ENCODE peak calls at places on chromosomes 5 and 9, in six cellular contexts. K, Q, U, H, A and P are unnamed samples.
A peak's percentile ranks its signal among the peaks of the same experiment; 100 is the strongest.

GRCh38 chr5:170169996-170170395 is 62.8 kb upstream of the C5orf58 start:
- DNase-seq in Q (no peak), A (no peak), K (no peak), U (no peak), H (no peak), P (no peak)

GRCh38 chr5:35476789-35477188 is 140.9 kb upstream of the SPEF2 start:
- DNase-seq in K (no peak), A (no peak), U (no peak), Q (no peak), H (no peak), P (no peak)

GRCh38 chr9:95508968-95509850 is 7.6 kb downstream of the PTCH1 start:
- DNase-seq in Q (peak; percentile 90), K (peak; percentile 81), H (peak; percentile 85), A (peak; percentile 95), U (peak; percentile 78), P (peak; percentile 78)

GRCh38 chr5:80239680-80240367 is 16.0 kb downstream of the SERINC5 start:
- DNase-seq in A (peak; percentile 41), U (no peak), Q (no peak), K (no peak), H (no peak), P (no peak)

GRCh38 chr5:61918606-61919005 is 387.4 kb upstream of the KIF2A start:
- DNase-seq in K (no peak), A (no peak), U (no peak), Q (no peak), H (no peak), P (peak; percentile 74)

GRCh38 chr5:160496784-160497183 is 75.1 kb downstream of the PTTG1 start:
- DNase-seq in H (no peak), K (no peak), A (no peak), U (no peak), Q (no peak), P (no peak)

GRCh38 chr9:36818965-36819870 is 214.8 kb downstream of the PAX5 start:
- DNase-seq in A (no peak), U (no peak), K (no peak), Q (peak; percentile 44), H (no peak), P (no peak)

GRCh38 chr5:126450388-126450787 is 27.2 kb downstream of the GRAMD2B start:
- DNase-seq in A (no peak), U (no peak), H (no peak), Q (no peak), K (no peak), P (peak; percentile 36)

GRCh38 chr9:16207161-16207560 is 654.3 kb downstream of the CCDC171 start:
- DNase-seq in K (no peak), A (peak; percentile 71), U (peak; percentile 24), H (no peak), Q (no peak), P (no peak)

GRCh38 chr9:134318481-134318891 is 7.8 kb upstream of the RXRA start:
- DNase-seq in A (no peak), Q (no peak), K (no peak), H (no peak), U (no peak), P (no peak)

GRCh38 chr5:6466975-6467567 is 18.4 kb downstream of the UBE2QL1 start:
- DNase-seq in K (no peak), U (no peak), A (no peak), H (no peak), Q (no peak), P (no peak)

GRCh38 chr5:14775857-14776256 is 95.7 kb downstream of the ANKH start:
- DNase-seq in Q (peak; percentile 53), K (peak; percentile 57), A (peak; percentile 25), U (peak; percentile 17), H (peak; percentile 63), P (peak; percentile 43)

GRCh38 chr9:88732128-88732527 is 197.2 kb downstream of the NXNL2 start:
- DNase-seq in U (no peak), A (peak; percentile 96), K (no peak), H (no peak), Q (no peak), P (no peak)

GRCh38 chr5:132462856-132463745 is 27.5 kb downstream of the IRF1 start:
- DNase-seq in Q (peak; percentile 68), A (no peak), H (peak; percentile 14), U (no peak), K (no peak), P (peak; percentile 88)

GRCh38 chr9:129567842-129568559 is 52.9 kb downstream of the C9orf50 start:
- DNase-seq in U (no peak), A (peak; percentile 62), K (peak; percentile 40), Q (no peak), H (no peak), P (no peak)

GRCh38 chr9:116391306-116391900 is 237.8 kb downstream of the PAPPA start:
- DNase-seq in H (no peak), U (no peak), K (no peak), Q (no peak), A (peak; percentile 24), P (no peak)

GRCh38 chr9:131593936-131594665 is 48.8 kb downstream of the PRRT1B start:
- DNase-seq in H (no peak), U (no peak), A (no peak), K (no peak), Q (no peak), P (no peak)

GRCh38 chr9:38700695-38701094 is 19.2 kb downstream of the FAM240B start:
- DNase-seq in H (no peak), K (no peak), A (peak; percentile 22), Q (no peak), U (no peak), P (no peak)

GRCh38 chr5:151081426-151082273 is 816 bp upstream of the TNIP1 start:
- DNase-seq in A (peak; percentile 75), Q (no peak), H (no peak), K (no peak), U (no peak), P (no peak)

GRCh38 chr5:78649816-78650561 is 1.4 kb upstream of the LHFPL2 start:
- DNase-seq in A (peak; percentile 81), H (no peak), K (no peak), Q (no peak), U (no peak), P (no peak)

GRCh38 chr5:132776077-132776931 is 735 bp downstream of the SEPTIN8 start:
- DNase-seq in U (no peak), Q (peak; percentile 51), H (peak; percentile 49), A (peak; percentile 31), K (no peak), P (peak; percentile 50)

GRCh38 chr5:84384604-84385575 is at the start of gene EDIL3:
- DNase-seq in U (no peak), K (no peak), A (peak; percentile 54), H (peak; percentile 53), Q (peak; percentile 45), P (no peak)

GRCh38 chr5:102664946-102665345 is 90.2 kb upstream of the PAM start:
- DNase-seq in H (no peak), U (no peak), K (no peak), Q (no peak), A (no peak), P (no peak)

GRCh38 chr9:33517373-33517772 is 6.7 kb upstream of the ANKRD18B start:
- DNase-seq in U (no peak), Q (peak; percentile 50), A (peak; percentile 66), H (no peak), K (no peak), P (peak; percentile 34)

GRCh38 chr9:21684831-21685362 is 117.5 kb upstream of the MTAP start:
- DNase-seq in U (no peak), Q (no peak), K (peak; percentile 70), A (peak; percentile 36), H (no peak), P (peak; percentile 74)

GRCh38 chr5:104412649-104413240 is 850.2 kb upstream of the NUDT12 start:
- DNase-seq in Q (no peak), H (no peak), K (no peak), A (peak; percentile 48), U (no peak), P (no peak)

GRCh38 chr9:70563437-70564204 is 149.2 kb upstream of the KLF9 start:
- DNase-seq in A (peak; percentile 91), K (no peak), Q (peak; percentile 73), U (no peak), H (peak; percentile 15), P (peak; percentile 57)

GRCh38 chr9:134046894-134047681 is 20.7 kb downstream of the BRD3 start:
- DNase-seq in H (no peak), U (no peak), A (no peak), Q (no peak), K (peak; percentile 62), P (no peak)

GRCh38 chr9:6938447-6938846 is 180.7 kb downstream of the KDM4C start:
- DNase-seq in Q (no peak), U (no peak), A (peak; percentile 95), H (no peak), K (no peak), P (no peak)

GRCh38 chr5:149001154-149001553 is 61.7 kb downstream of the SH3TC2 start:
- DNase-seq in A (no peak), U (no peak), H (no peak), K (no peak), Q (no peak), P (no peak)
- H3K4me1 ChIP-seq in A (peaks cover 27% of the 10 kb centered on the region), U (no peaks in the 10 kb centered on the region), H (peaks cover 4% of the 10 kb centered on the region), K (no peaks in the 10 kb centered on the region), Q (no peaks in the 10 kb centered on the region), P (peaks cover 2% of the 10 kb centered on the region)

GRCh38 chr5:96751203-96752169 is 56.3 kb downstream of the ERAP1 start:
- DNase-seq in A (no peak), H (no peak), Q (no peak), K (no peak), U (no peak), P (no peak)
- H3K27ac ChIP-seq in A (no peak overlapping the region), H (no peak overlapping the region), Q (no peak overlapping the region), K (no peak overlapping the region), U (no peak overlapping the region), P (no peak overlapping the region)

GRCh38 chr9:87502446-87503232 is 5.0 kb downstream of the DAPK1 start:
- DNase-seq in K (peak; percentile 88), A (no peak), U (no peak), Q (peak; percentile 53), H (peak; percentile 36), P (peak; percentile 70)
- H3K4me1 ChIP-seq in K (peaks cover 7% of the 10 kb centered on the region), A (no peaks in the 10 kb centered on the region), U (no peaks in the 10 kb centered on the region), Q (no peaks in the 10 kb centered on the region), H (peaks cover 22% of the 10 kb centered on the region), P (no peaks in the 10 kb centered on the region)

GRCh38 chr5:1842026-1842819 is 40.5 kb downstream of the IRX4 start:
- DNase-seq in U (no peak), A (no peak), Q (no peak), H (no peak), K (no peak), P (peak; percentile 45)
- H3K27ac ChIP-seq in U (no peak overlapping the region), A (no peak overlapping the region), Q (no peak overlapping the region), H (no peak overlapping the region), K (no peak overlapping the region), P (no peak overlapping the region)

GRCh38 chr5:107487056-107487461 is 183.7 kb downstream of the EFNA5 start:
- DNase-seq in U (no peak), Q (no peak), H (no peak), K (no peak), A (peak; percentile 28), P (no peak)

GRCh38 chr5:107486489-107486888 is 184.2 kb downstream of the EFNA5 start:
- DNase-seq in Q (no peak), H (no peak), A (no peak), U (no peak), K (no peak), P (peak; percentile 41)

GRCh38 chr5:107483625-107484024 is 187.1 kb downstream of the EFNA5 start:
- DNase-seq in A (no peak), K (no peak), H (no peak), Q (no peak), U (no peak), P (no peak)

GRCh38 chr5:107484261-107484660 is 186.5 kb downstream of the EFNA5 start:
- DNase-seq in K (no peak), U (no peak), A (no peak), H (no peak), Q (no peak), P (no peak)

GRCh38 chr5:107485184-107485583 is 185.6 kb downstream of the EFNA5 start:
- DNase-seq in Q (no peak), U (no peak), H (no peak), A (no peak), K (no peak), P (no peak)
- H3K4me1 ChIP-seq in Q (no peaks in the 10 kb centered on the region), U (no peaks in the 10 kb centered on the region), H (peaks cover 5% of the 10 kb centered on the region), A (no peaks in the 10 kb centered on the region), K (peaks cover 12% of the 10 kb centered on the region), P (no peaks in the 10 kb centered on the region)